ENCODE peak calls at places on chromosomes 2 and 18, in four cellular contexts. H, O, W and F are unnamed samples.

GRCh38 chr2:224611938-224612337 is 26.8 kb upstream of the CUL3 start:
- DNase-seq in O (no peak), W (no peak), H (no peak), F (no peak)

GRCh38 chr2:97740590-97741182 is 27.3 kb downstream of the ZAP70 start:
- DNase-seq in O (peak), H (peak), W (no peak), F (peak)

GRCh38 chr2:232203166-232203891 is 175.2 kb upstream of the ALPP start:
- DNase-seq in O (no peak), W (no peak), H (no peak), F (no peak)

GRCh38 chr2:204219196-204219595 is 282.6 kb downstream of the ICOS start:
- DNase-seq in W (no peak), H (no peak), O (no peak), F (no peak)

GRCh38 chr18:22471546-22472131 is 53.9 kb upstream of the CTAGE1 start:
- DNase-seq in W (no peak), O (no peak), H (peak), F (no peak)

GRCh38 chr18:7261199-7261598 is 30.3 kb downstream of the LRRC30 start:
- DNase-seq in H (no peak), W (no peak), O (no peak), F (no peak)

GRCh38 chr2:85308951-85309555 is 18.7 kb downstream of the TGOLN2 start:
- DNase-seq in O (no peak), H (peak), W (no peak), F (peak)

GRCh38 chr2:98029718-98030222 is 34.0 kb upstream of the TMEM131 start:
- DNase-seq in H (no peak), W (no peak), O (no peak), F (no peak)

GRCh38 chr2:240060977-240061591 is 7.8 kb upstream of the OR6B3 start:
- DNase-seq in W (peak), H (peak), O (peak), F (peak)

GRCh38 chr2:55113976-55114564 is 63.8 kb upstream of the RTN4 start:
- DNase-seq in W (no peak), H (no peak), O (no peak), F (no peak)

GRCh38 chr2:38105911-38106310 is 30.0 kb upstream of the CYP1B1 start:
- DNase-seq in O (no peak), W (no peak), H (no peak), F (no peak)

GRCh38 chr2:149160701-149161217 is 122.3 kb downstream of the LYPD6B start:
- DNase-seq in W (peak), H (no peak), O (no peak), F (peak)

GRCh38 chr2:220240640-220241039 is 613.2 kb downstream of the SLC4A3 start:
- DNase-seq in O (no peak), H (no peak), W (no peak), F (no peak)

GRCh38 chr2:190980630-190981214 is 33.2 kb downstream of the STAT1 start:
- DNase-seq in O (no peak), H (no peak), W (no peak), F (no peak)

GRCh38 chr2:127437781-127438726 is 19.8 kb downstream of the PROC start:
- DNase-seq in O (no peak), H (no peak), W (no peak), F (no peak)

GRCh38 chr2:121709776-121710469 is 26.8 kb downstream of the NIFK start:
- DNase-seq in W (no peak), O (no peak), H (no peak), F (no peak)

GRCh38 chr2:187372213-187372612 is 75.8 kb downstream of the CALCRL start:
- DNase-seq in H (peak), W (no peak), O (peak), F (no peak)

GRCh38 chr18:13680612-13681011 is 45.7 kb downstream of the FAM210A start:
- DNase-seq in O (no peak), W (peak), H (no peak), F (no peak)

GRCh38 chr2:23497063-23497462 is 112.1 kb downstream of the KLHL29 start:
- DNase-seq in O (no peak), W (peak), H (peak), F (no peak)

GRCh38 chr2:177984739-177985138 is 87.8 kb downstream of the PDE11A start:
- DNase-seq in H (peak), O (no peak), W (peak), F (no peak)

GRCh38 chr2:75640621-75641121 is 5.9 kb upstream of the MRPL19 start:
- DNase-seq in O (peak), H (peak), W (peak), F (peak)

GRCh38 chr2:71254776-71255175 is 27.9 kb upstream of the PAIP2B start:
- DNase-seq in O (no peak), W (no peak), H (no peak), F (peak)

GRCh38 chr2:171389325-171389724 is 44.5 kb downstream of the METTL8 start:
- DNase-seq in W (no peak), O (no peak), H (no peak), F (no peak)

GRCh38 chr2:215828528-215829184 is 184.7 kb downstream of the MREG start:
- DNase-seq in H (peak), O (peak), W (peak), F (peak)

GRCh38 chr2:102967451-102967850 is 205.6 kb downstream of the TMEM182 start:
- DNase-seq in W (no peak), H (no peak), O (no peak), F (no peak)

GRCh38 chr18:5238371-5238758 is 41.3 kb upstream of the AKAIN1 start:
- DNase-seq in W (no peak), O (peak), H (peak), F (peak)

GRCh38 chr2:10444463-10444862 is 3.7 kb downstream of the ODC1 start:
- DNase-seq in O (no peak), H (no peak), W (no peak), F (no peak)

GRCh38 chr2:181697571-181697970 is 17.3 kb upstream of the NEUROD1 start:
- DNase-seq in H (no peak), O (no peak), W (no peak), F (peak)

GRCh38 chr2:239146741-239147181 is 254.1 kb downstream of the HDAC4 start:
- DNase-seq in H (no peak), O (no peak), W (no peak), F (no peak)

GRCh38 chr2:195535911-195536522 is 121.0 kb upstream of the SLC39A10 start:
- DNase-seq in W (peak), H (no peak), O (no peak), F (peak)

DNA sequence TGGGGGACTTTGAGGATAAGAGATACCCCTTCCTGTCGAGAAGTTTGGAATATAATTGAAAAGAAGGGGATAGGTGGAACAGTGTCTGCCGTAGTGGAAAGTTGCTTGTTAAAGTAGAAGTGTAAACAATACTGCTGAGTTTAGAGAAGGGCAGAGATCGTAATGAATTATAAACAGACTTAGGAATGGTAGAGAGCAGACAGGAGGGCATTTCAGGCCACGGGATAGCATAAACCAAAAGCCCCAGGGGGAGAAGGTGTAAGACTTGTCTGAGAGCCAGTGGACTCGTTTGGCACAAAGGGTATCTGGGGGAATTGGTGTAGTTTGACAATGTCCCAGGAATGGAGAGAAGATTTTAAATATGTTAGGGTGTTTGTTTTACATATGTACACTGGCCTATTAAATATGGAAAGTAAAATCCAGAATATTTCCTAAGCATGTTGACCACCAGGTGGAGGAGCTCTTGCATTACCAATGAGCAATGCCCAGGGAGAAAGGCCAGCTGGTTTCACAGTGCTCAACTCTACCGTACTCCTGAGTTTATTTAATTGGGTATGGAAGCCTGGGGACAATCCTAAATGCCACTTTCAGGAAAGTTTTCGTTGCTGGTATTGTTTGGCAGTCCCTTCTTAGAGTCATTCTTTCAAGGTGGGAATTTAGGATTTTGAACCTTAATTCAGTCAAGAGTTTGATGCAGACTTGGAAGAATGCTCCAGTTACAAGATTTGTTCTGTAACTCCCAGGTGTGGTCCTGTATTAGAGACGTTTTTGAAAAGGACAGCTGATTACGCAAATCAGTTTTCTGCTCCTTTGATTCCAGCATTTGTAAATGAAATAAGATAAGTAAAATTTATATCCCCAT is 7.5 kb downstream of the COPS8 start:
- DNase-seq in O (peak), H (peak), W (no peak), F (no peak)
- H3K4me3 ChIP-seq in O (no peak), H (no peak), W (no peak), F (no peak)

DNA sequence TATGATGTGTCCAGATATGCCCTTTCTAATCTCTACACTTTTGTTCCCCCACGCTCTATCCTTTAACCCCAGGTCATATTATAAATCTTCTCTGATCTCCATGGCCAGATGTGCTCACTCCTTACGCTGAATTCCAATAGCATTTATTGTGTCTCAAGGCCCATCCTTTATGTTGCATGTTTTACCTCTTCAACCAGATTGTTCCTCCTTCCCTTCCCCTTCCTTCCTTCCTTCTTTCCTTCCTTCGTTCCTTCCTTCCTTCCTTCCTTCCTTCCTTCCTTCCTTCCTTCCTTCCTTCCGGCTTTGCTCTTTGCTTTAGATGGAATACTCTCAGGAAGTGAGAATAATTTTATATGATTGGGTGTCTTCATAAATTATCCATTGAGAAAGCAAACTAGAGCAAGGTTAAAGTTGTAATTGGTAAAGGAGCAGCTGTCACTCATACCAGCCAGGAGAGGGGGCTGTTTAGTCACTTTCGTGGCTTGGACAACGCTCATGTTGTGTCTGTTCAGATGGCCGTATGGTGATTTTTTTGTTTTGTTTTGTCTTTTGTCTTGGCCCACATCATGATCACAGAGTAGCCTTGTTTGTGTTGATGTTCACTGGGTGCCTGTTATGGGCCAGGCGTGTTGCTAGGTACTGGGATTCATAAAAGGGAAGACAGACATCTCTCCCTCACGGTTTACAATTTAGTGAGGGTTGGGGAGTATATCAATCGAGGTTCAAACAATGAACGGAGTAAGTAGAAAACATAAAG is 68.0 kb downstream of the DAW1 start:
- DNase-seq in O (peak), W (peak), H (peak), F (peak)
- H3K4me3 ChIP-seq in O (no peak), W (no peak), H (no peak), F (no peak)

DNA sequence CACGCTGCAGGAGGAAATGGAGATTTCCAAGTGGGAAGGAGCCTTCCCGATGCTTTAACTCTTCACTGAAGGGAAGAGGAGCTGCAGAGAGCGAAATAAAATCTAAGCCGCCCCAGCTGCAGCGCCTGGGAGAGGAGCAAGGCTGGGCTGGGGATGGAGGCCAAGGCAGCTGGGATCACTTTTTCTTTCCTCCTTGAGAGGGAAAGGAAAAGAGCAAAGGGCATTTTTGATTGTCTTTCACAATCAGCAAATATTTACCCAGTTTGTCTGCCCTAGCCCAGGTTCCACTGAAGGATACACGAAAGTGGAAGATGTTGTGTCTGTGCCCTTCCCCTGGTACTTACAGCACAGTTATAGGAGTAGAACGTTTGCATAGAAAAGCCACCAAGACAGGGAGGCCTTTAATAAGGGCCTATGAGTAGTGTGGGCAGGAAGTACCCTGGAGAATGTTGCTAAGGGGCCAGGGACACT is 38.8 kb downstream of the EPAS1 start:
- DNase-seq in O (no peak), H (no peak), W (no peak), F (no peak)
- H3K4me3 ChIP-seq in O (peak), H (peak), W (no peak), F (no peak)

GRCh38 chr2:36966370-36967235 is at the start of gene STRN:
- DNase-seq in H (peak), O (peak), W (peak), F (peak)

GRCh38 chr2:36963734-36964133 is 2.6 kb downstream of the STRN start:
- DNase-seq in O (no peak), H (no peak), W (no peak), F (no peak)

GRCh38 chr2:36965751-36966369 is 476 bp downstream of the STRN start:
- DNase-seq in H (peak), O (no peak), W (no peak), F (peak)

GRCh38 chr2:36964496-36965058 is 1.8 kb downstream of the STRN start:
- DNase-seq in W (no peak), H (peak), O (no peak), F (no peak)

GRCh38 chr2:36965196-36965595 is 1.1 kb downstream of the STRN start:
- DNase-seq in H (peak), W (no peak), O (no peak), F (no peak)
- H3K4me3 ChIP-seq in H (peak), W (peak), O (peak), F (peak)